ENCODE peak calls at places on chromosomes 13 and 19, in seven cellular contexts. S is mammary epithelial cell, F is heart right ventricle, E is tibial artery, D is tibial nerve, J is BJ, R is WTC11. Y is an unnamed sample.

GRCh38 chr19:49870309-49870901 is 3.0 kb upstream of the PNKP start:
- DNase-seq in S (no peak), F (no peak), E (no peak), D (no peak), J (no peak), R (no peak), Y (no peak)

GRCh38 chr13:109330941-109331340 is 455.4 kb downstream of the IRS2 start:
- DNase-seq in S (peak; percentile 46), F (no peak), E (no peak), D (no peak), J (no peak), R (no peak), Y (no peak)

GRCh38 chr13:48595330-48596127 is 58.2 kb upstream of the CYSLTR2 start:
- DNase-seq in S (peak; percentile 68), F (peak; percentile 79), E (peak; percentile 51), D (no peak), J (no peak), R (peak; percentile 32), Y (no peak)

GRCh38 chr13:26050568-26051230 is 1.1 kb downstream of the SHISA2 start:
- DNase-seq in S (peak; percentile 48), F (no peak), E (no peak), D (no peak), J (no peak), R (peak; percentile 72), Y (peak; percentile 23)

GRCh38 chr19:38869836-38870607 is 8.1 kb downstream of the RINL start:
- DNase-seq in S (peak; percentile 46), F (peak; percentile 79), E (peak; percentile 78), D (peak; percentile 78), J (no peak), R (peak; percentile 89), Y (peak; percentile 87)

GRCh38 chr19:9875796-9876195 is 40.7 kb downstream of the PIN1 start:
- DNase-seq in S (no peak), F (no peak), E (no peak), D (no peak), J (no peak), R (no peak), Y (no peak)

GRCh38 chr13:99136427-99136954 is 64.2 kb upstream of the UBAC2 start:
- DNase-seq in S (no peak), F (no peak), E (no peak), D (no peak), J (no peak), R (no peak), Y (no peak)

GRCh38 chr19:24159707-24160106 is 72.7 kb downstream of the ZNF254 start:
- DNase-seq in S (peak; percentile 29), F (no peak), E (no peak), D (no peak), J (no peak), R (no peak), Y (no peak)

GRCh38 chr13:39956036-39956435 is 300.6 kb downstream of the COG6 start:
- DNase-seq in S (peak; percentile 15), F (no peak), E (no peak), D (no peak), J (no peak), R (no peak), Y (no peak)

GRCh38 chr13:108220042-108220441 is 1.9 kb downstream of the ABHD13 start:
- DNase-seq in S (peak; percentile 73), F (no peak), E (no peak), D (no peak), J (no peak), R (no peak), Y (no peak)

GRCh38 chr13:87827479-87827878 is 156.3 kb downstream of the SLITRK5 start:
- DNase-seq in S (no peak), F (no peak), E (no peak), D (no peak), J (no peak), R (no peak), Y (no peak)

GRCh38 chr13:49086711-49087110 is 111.0 kb downstream of the FNDC3A start:
- DNase-seq in S (peak; percentile 75), F (no peak), E (no peak), D (no peak), J (no peak), R (no peak), Y (no peak)

GRCh38 chr19:12244370-12244769 is 50.3 kb downstream of the ZNF44 start:
- DNase-seq in S (no peak), F (no peak), E (no peak), D (no peak), J (no peak), R (no peak), Y (no peak)

GRCh38 chr19:49437231-49437630 is 4.1 kb downstream of the SLC17A7 start:
- DNase-seq in S (no peak), F (no peak), E (no peak), D (no peak), J (no peak), R (no peak), Y (peak; percentile 83)

GRCh38 chr13:43289458-43290255 is 266.3 kb downstream of the DNAJC15 start:
- DNase-seq in S (no peak), F (no peak), E (no peak), D (no peak), J (no peak), R (no peak), Y (no peak)

GRCh38 chr19:2185734-2186070 is 22.0 kb downstream of the DOT1L start:
- DNase-seq in S (no peak), F (no peak), E (no peak), D (no peak), J (no peak), R (no peak), Y (no peak)

GRCh38 chr19:2616741-2617392 is 85.6 kb downstream of the GNG7 start:
- DNase-seq in S (no peak), F (peak; percentile 37), E (peak; percentile 70), D (no peak), J (no peak), R (no peak), Y (no peak)

GRCh38 chr19:2462635-2463421 is 6.1 kb upstream of the LMNB2 start:
- DNase-seq in S (peak; percentile 92), F (peak; percentile 93), E (peak; percentile 82), D (peak; percentile 66), J (peak; percentile 57), R (peak; percentile 96), Y (peak; percentile 58)

GRCh38 chr13:109782066-109782822 is 4.1 kb downstream of the IRS2 start:
- DNase-seq in S (no peak), F (no peak), E (no peak), D (no peak), J (no peak), R (no peak), Y (no peak)

GRCh38 chr13:52454459-52454824 is 836 bp upstream of the CKAP2 start:
- DNase-seq in S (peak; percentile 90), F (no peak), E (no peak), D (no peak), J (no peak), R (no peak), Y (no peak)

GRCh38 chr13:109366521-109366920 is 419.9 kb downstream of the IRS2 start:
- DNase-seq in S (no peak), F (no peak), E (no peak), D (no peak), J (no peak), R (no peak), Y (no peak)

GRCh38 chr13:34247596-34247995 is 429.6 kb downstream of the RFC3 start:
- DNase-seq in S (peak; percentile 25), F (no peak), E (no peak), D (no peak), J (no peak), R (no peak), Y (no peak)

GRCh38 chr19:3366104-3366760 is at the start of gene NFIC:
- DNase-seq in S (peak; percentile 69), F (peak; percentile 83), E (peak; percentile 84), D (peak; percentile 63), J (no peak), R (no peak), Y (peak; percentile 69)

GRCh38 chr13:106612688-106613087 is 44.8 kb upstream of the ARGLU1 start:
- DNase-seq in S (no peak), F (peak; percentile 59), E (peak; percentile 82), D (peak; percentile 82), J (no peak), R (no peak), Y (no peak)

GRCh38 chr19:4474504-4475136 is 2.5 kb downstream of the HDGFL2 start:
- DNase-seq in S (peak; percentile 54), F (no peak), E (no peak), D (no peak), J (peak; percentile 19), R (peak; percentile 83), Y (peak; percentile 98)

GRCh38 chr13:51885651-51886050 is 23.9 kb downstream of the CCDC70 start:
- DNase-seq in S (no peak), F (no peak), E (no peak), D (no peak), J (no peak), R (no peak), Y (no peak)

GRCh38 chr13:95349267-95349666 is 48.0 kb upstream of the ABCC4 start:
- DNase-seq in S (no peak), F (peak; percentile 12), E (no peak), D (no peak), J (no peak), R (no peak), Y (no peak)

GRCh38 chr19:45527731-45528130 is 20.5 kb downstream of the VASP start:
- DNase-seq in S (no peak), F (no peak), E (no peak), D (no peak), J (no peak), R (peak; percentile 46), Y (no peak)
- TF ChIP-seq CTCF in S (peak; percentile 8), F (no peak), E (no peak), D (no peak), J (no peak), R (no peak), Y (no peak)

DNA sequence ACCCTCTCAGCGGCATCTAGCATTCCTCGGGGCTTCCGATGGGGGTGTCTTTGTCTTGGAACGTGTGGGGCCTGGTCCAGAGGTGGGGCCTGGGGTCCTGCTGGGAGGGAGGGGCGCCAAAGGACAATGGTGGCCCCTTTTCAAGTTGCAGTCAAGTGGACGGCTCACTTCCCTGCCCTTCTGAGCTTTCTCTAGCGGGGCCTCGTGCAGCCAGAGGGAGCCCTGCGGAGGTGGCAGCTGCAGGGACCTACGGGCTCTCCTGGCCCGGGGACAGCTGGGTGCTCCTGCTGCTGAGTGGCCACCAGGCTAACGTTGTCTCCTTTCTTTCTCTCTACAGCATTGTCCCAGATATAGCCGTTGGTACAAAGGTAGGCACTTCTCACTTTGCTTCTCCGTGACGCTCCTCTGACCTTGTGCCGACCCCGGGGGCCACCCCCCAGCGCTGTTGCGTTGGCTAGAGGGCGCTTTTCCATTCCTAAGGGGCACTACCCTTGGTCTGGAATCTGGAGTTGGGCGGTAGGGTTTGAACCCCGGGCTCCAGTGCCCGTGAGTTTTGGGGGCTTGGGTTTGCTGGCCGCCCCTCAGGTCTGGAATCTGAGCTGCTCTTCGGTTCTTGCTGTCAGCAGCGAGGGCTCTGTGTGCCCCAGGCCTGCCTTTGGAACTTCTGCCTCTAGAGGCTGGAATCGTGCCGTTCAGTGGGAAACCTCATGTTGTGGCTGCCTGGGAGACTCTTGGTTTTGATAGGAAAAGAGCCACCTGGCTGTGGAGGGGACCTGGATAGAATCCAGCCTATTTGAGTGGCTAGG is 2.0 kb downstream of the PTBP1 start:
- DNase-seq in S (peak; percentile 46), F (no peak), E (no peak), D (no peak), J (no peak), R (no peak), Y (peak; percentile 17)
- TF ChIP-seq CTCF in S (peak; percentile 43), F (no peak), E (no peak), D (no peak), J (peak; percentile 44), R (no peak), Y (peak; percentile 0)

GRCh38 chr19:29605653-29606419 is at the start of gene POP4:
- DNase-seq in S (peak; percentile 90), F (peak; percentile 97), E (peak; percentile 97), D (peak; percentile 96), J (peak; percentile 60), R (peak; percentile 98), Y (peak; percentile 94)
- TF ChIP-seq CTCF in S (no peak), F (no peak), E (no peak), D (no peak), J (no peak), R (no peak), Y (no peak)

GRCh38 chr19:43479226-43479625 is 13.8 kb upstream of the LYPD3 start:
- DNase-seq in S (no peak), F (no peak), E (no peak), D (no peak), J (no peak), R (no peak), Y (no peak)
- TF ChIP-seq CTCF in S (no peak), F (no peak), E (no peak), D (no peak), J (no peak), R (no peak), Y (no peak)

Y was measured in D721Med.